ENCODE peak calls at places on chromosomes 7 and 10, in eight cellular contexts. One of them, this sample, is unnamed.

GRCh38 chr7:23204241-23204640 is 22.4 kb downstream of the NUP42 start:
- DNase-seq in GM04503: no peak
- DNase-seq in endothelial cell: no peak
- DNase-seq in stimulated activated CD8-positive, alpha-beta memory T cell treated with anti-CD3 and anti-CD28 coated beads, Interleukin-2, amount 100 ng/mL, for 48 hours: no peak
- DNase-seq in iPS-NIHi11: no peak
- DNase-seq in substantia nigra: no peak
- DNase-seq in ACHN: no peak
- DNase-seq in fibroblast of lung: no peak
- DNase-seq in this sample: no peak

GRCh38 chr10:52566471-52567246 is 205.9 kb downstream of the MBL2 start:
- DNase-seq in stimulated activated CD8-positive, alpha-beta memory T cell treated with anti-CD3 and anti-CD28 coated beads, Interleukin-2, amount 100 ng/mL, for 48 hours: no peak
- DNase-seq in iPS-NIHi11: peak
- DNase-seq in substantia nigra: no peak
- DNase-seq in fibroblast of lung: peak
- DNase-seq in ACHN: peak
- DNase-seq in GM04503: peak
- DNase-seq in endothelial cell: peak
- DNase-seq in this sample: no peak

GRCh38 chr7:140342732-140343514 is 55.4 kb downstream of the SLC37A3 start:
- DNase-seq in GM04503: no peak
- DNase-seq in fibroblast of lung: peak
- DNase-seq in stimulated activated CD8-positive, alpha-beta memory T cell treated with anti-CD3 and anti-CD28 coated beads, Interleukin-2, amount 100 ng/mL, for 48 hours: no peak
- DNase-seq in ACHN: peak
- DNase-seq in substantia nigra: no peak
- DNase-seq in endothelial cell: peak
- DNase-seq in iPS-NIHi11: peak
- DNase-seq in this sample: peak

GRCh38 chr10:49309691-49310371 is 10.9 kb downstream of the C10orf71 start:
- DNase-seq in stimulated activated CD8-positive, alpha-beta memory T cell treated with anti-CD3 and anti-CD28 coated beads, Interleukin-2, amount 100 ng/mL, for 48 hours: peak
- DNase-seq in GM04503: no peak
- DNase-seq in substantia nigra: no peak
- DNase-seq in fibroblast of lung: no peak
- DNase-seq in endothelial cell: no peak
- DNase-seq in iPS-NIHi11: no peak
- DNase-seq in ACHN: no peak
- DNase-seq in this sample: no peak

GRCh38 chr10:21173964-21174669 is 277.0 kb upstream of the NEBL start:
- DNase-seq in ACHN: peak
- DNase-seq in substantia nigra: peak
- DNase-seq in endothelial cell: peak
- DNase-seq in stimulated activated CD8-positive, alpha-beta memory T cell treated with anti-CD3 and anti-CD28 coated beads, Interleukin-2, amount 100 ng/mL, for 48 hours: peak
- DNase-seq in fibroblast of lung: peak
- DNase-seq in iPS-NIHi11: peak
- DNase-seq in GM04503: no peak
- DNase-seq in this sample: peak

GRCh38 chr7:17369686-17370426 is 71.4 kb downstream of the AHR start:
- DNase-seq in endothelial cell: no peak
- DNase-seq in fibroblast of lung: peak
- DNase-seq in GM04503: peak
- DNase-seq in ACHN: peak
- DNase-seq in substantia nigra: no peak
- DNase-seq in stimulated activated CD8-positive, alpha-beta memory T cell treated with anti-CD3 and anti-CD28 coated beads, Interleukin-2, amount 100 ng/mL, for 48 hours: no peak
- DNase-seq in iPS-NIHi11: no peak
- DNase-seq in this sample: no peak

GRCh38 chr7:43905954-43906326 is 456 bp downstream of the URGCP start:
- DNase-seq in ACHN: peak
- DNase-seq in endothelial cell: peak
- DNase-seq in GM04503: no peak
- DNase-seq in substantia nigra: peak
- DNase-seq in fibroblast of lung: peak
- DNase-seq in iPS-NIHi11: peak
- DNase-seq in stimulated activated CD8-positive, alpha-beta memory T cell treated with anti-CD3 and anti-CD28 coated beads, Interleukin-2, amount 100 ng/mL, for 48 hours: peak
- DNase-seq in this sample: no peak

GRCh38 chr7:9082203-9082602 is 648.8 kb downstream of the NXPH1 start:
- DNase-seq in GM04503: no peak
- DNase-seq in endothelial cell: no peak
- DNase-seq in ACHN: no peak
- DNase-seq in iPS-NIHi11: no peak
- DNase-seq in stimulated activated CD8-positive, alpha-beta memory T cell treated with anti-CD3 and anti-CD28 coated beads, Interleukin-2, amount 100 ng/mL, for 48 hours: no peak
- DNase-seq in fibroblast of lung: no peak
- DNase-seq in substantia nigra: no peak
- DNase-seq in this sample: no peak

GRCh38 chr7:130419652-130420051 is 21.2 kb downstream of the CEP41 start:
- DNase-seq in fibroblast of lung: peak
- DNase-seq in stimulated activated CD8-positive, alpha-beta memory T cell treated with anti-CD3 and anti-CD28 coated beads, Interleukin-2, amount 100 ng/mL, for 48 hours: no peak
- DNase-seq in endothelial cell: no peak
- DNase-seq in iPS-NIHi11: no peak
- DNase-seq in ACHN: no peak
- DNase-seq in GM04503: no peak
- DNase-seq in substantia nigra: no peak
- DNase-seq in this sample: no peak

GRCh38 chr7:23426876-23427275 is 43.4 kb downstream of the IGF2BP3 start:
- DNase-seq in endothelial cell: no peak
- DNase-seq in iPS-NIHi11: no peak
- DNase-seq in fibroblast of lung: peak
- DNase-seq in ACHN: no peak
- DNase-seq in GM04503: no peak
- DNase-seq in substantia nigra: no peak
- DNase-seq in stimulated activated CD8-positive, alpha-beta memory T cell treated with anti-CD3 and anti-CD28 coated beads, Interleukin-2, amount 100 ng/mL, for 48 hours: no peak
- DNase-seq in this sample: no peak

GRCh38 chr10:62112963-62113362 is 155.7 kb downstream of the RTKN2 start:
- DNase-seq in substantia nigra: no peak
- DNase-seq in stimulated activated CD8-positive, alpha-beta memory T cell treated with anti-CD3 and anti-CD28 coated beads, Interleukin-2, amount 100 ng/mL, for 48 hours: no peak
- DNase-seq in endothelial cell: no peak
- DNase-seq in ACHN: no peak
- DNase-seq in GM04503: no peak
- DNase-seq in fibroblast of lung: no peak
- DNase-seq in iPS-NIHi11: no peak
- DNase-seq in this sample: no peak

GRCh38 chr10:7512487-7512886 is 101.7 kb upstream of the SFMBT2 start:
- DNase-seq in fibroblast of lung: no peak
- DNase-seq in GM04503: no peak
- DNase-seq in endothelial cell: no peak
- DNase-seq in substantia nigra: no peak
- DNase-seq in stimulated activated CD8-positive, alpha-beta memory T cell treated with anti-CD3 and anti-CD28 coated beads, Interleukin-2, amount 100 ng/mL, for 48 hours: no peak
- DNase-seq in ACHN: no peak
- DNase-seq in iPS-NIHi11: no peak
- DNase-seq in this sample: no peak

GRCh38 chr7:134452419-134452827 is 6.5 kb downstream of the AKR1B1 start:
- DNase-seq in stimulated activated CD8-positive, alpha-beta memory T cell treated with anti-CD3 and anti-CD28 coated beads, Interleukin-2, amount 100 ng/mL, for 48 hours: no peak
- DNase-seq in fibroblast of lung: no peak
- DNase-seq in ACHN: no peak
- DNase-seq in endothelial cell: no peak
- DNase-seq in GM04503: no peak
- DNase-seq in iPS-NIHi11: no peak
- DNase-seq in substantia nigra: no peak
- DNase-seq in this sample: no peak

GRCh38 chr10:44316187-44316921 is 68.5 kb downstream of the CXCL12 start:
- DNase-seq in GM04503: no peak
- DNase-seq in fibroblast of lung: no peak
- DNase-seq in endothelial cell: no peak
- DNase-seq in stimulated activated CD8-positive, alpha-beta memory T cell treated with anti-CD3 and anti-CD28 coated beads, Interleukin-2, amount 100 ng/mL, for 48 hours: no peak
- DNase-seq in ACHN: no peak
- DNase-seq in iPS-NIHi11: peak
- DNase-seq in substantia nigra: no peak
- DNase-seq in this sample: no peak

GRCh38 chr10:68261132-68261856 is 29.4 kb upstream of the ATOH7 start:
- DNase-seq in endothelial cell: no peak
- DNase-seq in iPS-NIHi11: no peak
- DNase-seq in stimulated activated CD8-positive, alpha-beta memory T cell treated with anti-CD3 and anti-CD28 coated beads, Interleukin-2, amount 100 ng/mL, for 48 hours: no peak
- DNase-seq in ACHN: no peak
- DNase-seq in fibroblast of lung: no peak
- DNase-seq in GM04503: no peak
- DNase-seq in substantia nigra: peak
- DNase-seq in this sample: peak

GRCh38 chr7:10981317-10981716 is 7.6 kb downstream of the PHF14 start:
- DNase-seq in iPS-NIHi11: no peak
- DNase-seq in substantia nigra: no peak
- DNase-seq in endothelial cell: no peak
- DNase-seq in GM04503: no peak
- DNase-seq in ACHN: no peak
- DNase-seq in fibroblast of lung: no peak
- DNase-seq in stimulated activated CD8-positive, alpha-beta memory T cell treated with anti-CD3 and anti-CD28 coated beads, Interleukin-2, amount 100 ng/mL, for 48 hours: no peak
- DNase-seq in this sample: no peak

GRCh38 chr7:96080021-96080420 is 241.9 kb downstream of the SLC25A13 start:
- DNase-seq in substantia nigra: no peak
- DNase-seq in ACHN: no peak
- DNase-seq in iPS-NIHi11: no peak
- DNase-seq in stimulated activated CD8-positive, alpha-beta memory T cell treated with anti-CD3 and anti-CD28 coated beads, Interleukin-2, amount 100 ng/mL, for 48 hours: no peak
- DNase-seq in fibroblast of lung: no peak
- DNase-seq in endothelial cell: no peak
- DNase-seq in GM04503: no peak
- DNase-seq in this sample: no peak

GRCh38 chr7:17234398-17235021 is 63.9 kb upstream of the AHR start:
- DNase-seq in endothelial cell: no peak
- DNase-seq in fibroblast of lung: peak
- DNase-seq in substantia nigra: no peak
- DNase-seq in iPS-NIHi11: no peak
- DNase-seq in stimulated activated CD8-positive, alpha-beta memory T cell treated with anti-CD3 and anti-CD28 coated beads, Interleukin-2, amount 100 ng/mL, for 48 hours: peak
- DNase-seq in ACHN: peak
- DNase-seq in GM04503: peak
- DNase-seq in this sample: peak

GRCh38 chr10:101617102-101617823 is 29.1 kb downstream of the DPCD start:
- DNase-seq in substantia nigra: no peak
- DNase-seq in stimulated activated CD8-positive, alpha-beta memory T cell treated with anti-CD3 and anti-CD28 coated beads, Interleukin-2, amount 100 ng/mL, for 48 hours: no peak
- DNase-seq in endothelial cell: no peak
- DNase-seq in ACHN: peak
- DNase-seq in GM04503: no peak
- DNase-seq in iPS-NIHi11: peak
- DNase-seq in fibroblast of lung: no peak
- DNase-seq in this sample: no peak

GRCh38 chr7:36533717-36534116 is 144.1 kb downstream of the ANLN start:
- DNase-seq in ACHN: no peak
- DNase-seq in fibroblast of lung: no peak
- DNase-seq in iPS-NIHi11: no peak
- DNase-seq in stimulated activated CD8-positive, alpha-beta memory T cell treated with anti-CD3 and anti-CD28 coated beads, Interleukin-2, amount 100 ng/mL, for 48 hours: no peak
- DNase-seq in endothelial cell: no peak
- DNase-seq in substantia nigra: no peak
- DNase-seq in GM04503: no peak
- DNase-seq in this sample: no peak

GRCh38 chr7:122965306-122965705 is 30.2 kb downstream of the TAS2R16 start:
- DNase-seq in fibroblast of lung: no peak
- DNase-seq in iPS-NIHi11: no peak
- DNase-seq in ACHN: no peak
- DNase-seq in substantia nigra: no peak
- DNase-seq in stimulated activated CD8-positive, alpha-beta memory T cell treated with anti-CD3 and anti-CD28 coated beads, Interleukin-2, amount 100 ng/mL, for 48 hours: no peak
- DNase-seq in GM04503: no peak
- DNase-seq in endothelial cell: no peak
- DNase-seq in this sample: no peak

GRCh38 chr7:46933596-46933995 is 648.3 kb downstream of the TNS3 start:
- DNase-seq in ACHN: no peak
- DNase-seq in endothelial cell: no peak
- DNase-seq in substantia nigra: no peak
- DNase-seq in iPS-NIHi11: no peak
- DNase-seq in stimulated activated CD8-positive, alpha-beta memory T cell treated with anti-CD3 and anti-CD28 coated beads, Interleukin-2, amount 100 ng/mL, for 48 hours: no peak
- DNase-seq in fibroblast of lung: peak
- DNase-seq in GM04503: peak
- DNase-seq in this sample: no peak

GRCh38 chr10:45422207-45422606 is 48.2 kb downstream of the ALOX5 start:
- DNase-seq in GM04503: no peak
- DNase-seq in substantia nigra: no peak
- DNase-seq in iPS-NIHi11: no peak
- DNase-seq in endothelial cell: no peak
- DNase-seq in fibroblast of lung: no peak
- DNase-seq in stimulated activated CD8-positive, alpha-beta memory T cell treated with anti-CD3 and anti-CD28 coated beads, Interleukin-2, amount 100 ng/mL, for 48 hours: no peak
- DNase-seq in ACHN: no peak
- DNase-seq in this sample: no peak

GRCh38 chr10:5633166-5633565 is 33.2 kb downstream of the ASB13 start:
- DNase-seq in GM04503: no peak
- DNase-seq in iPS-NIHi11: no peak
- DNase-seq in stimulated activated CD8-positive, alpha-beta memory T cell treated with anti-CD3 and anti-CD28 coated beads, Interleukin-2, amount 100 ng/mL, for 48 hours: no peak
- DNase-seq in substantia nigra: no peak
- DNase-seq in ACHN: no peak
- DNase-seq in fibroblast of lung: peak
- DNase-seq in endothelial cell: no peak
- DNase-seq in this sample: no peak

GRCh38 chr7:2383543-2384274 is 19.7 kb upstream of the CHST12 start:
- DNase-seq in fibroblast of lung: no peak
- DNase-seq in GM04503: no peak
- DNase-seq in ACHN: no peak
- DNase-seq in substantia nigra: no peak
- DNase-seq in stimulated activated CD8-positive, alpha-beta memory T cell treated with anti-CD3 and anti-CD28 coated beads, Interleukin-2, amount 100 ng/mL, for 48 hours: no peak
- DNase-seq in endothelial cell: no peak
- DNase-seq in iPS-NIHi11: no peak
- DNase-seq in this sample: no peak

GRCh38 chr7:155992538-155992937 is 180.3 kb upstream of the SHH start:
- DNase-seq in endothelial cell: no peak
- DNase-seq in GM04503: no peak
- DNase-seq in stimulated activated CD8-positive, alpha-beta memory T cell treated with anti-CD3 and anti-CD28 coated beads, Interleukin-2, amount 100 ng/mL, for 48 hours: no peak
- DNase-seq in substantia nigra: no peak
- DNase-seq in fibroblast of lung: no peak
- DNase-seq in iPS-NIHi11: no peak
- DNase-seq in ACHN: no peak
- DNase-seq in this sample: no peak

GRCh38 chr10:78964952-78965633 is 103.7 kb upstream of the ZMIZ1 start:
- DNase-seq in GM04503: no peak
- DNase-seq in ACHN: peak
- DNase-seq in endothelial cell: peak
- DNase-seq in fibroblast of lung: peak
- DNase-seq in substantia nigra: peak
- DNase-seq in iPS-NIHi11: peak
- DNase-seq in stimulated activated CD8-positive, alpha-beta memory T cell treated with anti-CD3 and anti-CD28 coated beads, Interleukin-2, amount 100 ng/mL, for 48 hours: no peak
- DNase-seq in this sample: peak

GRCh38 chr7:157389951-157390730 is 53.3 kb downstream of the DNAJB6 start:
- DNase-seq in stimulated activated CD8-positive, alpha-beta memory T cell treated with anti-CD3 and anti-CD28 coated beads, Interleukin-2, amount 100 ng/mL, for 48 hours: no peak
- DNase-seq in fibroblast of lung: peak
- DNase-seq in endothelial cell: no peak
- DNase-seq in substantia nigra: no peak
- DNase-seq in ACHN: no peak
- DNase-seq in GM04503: peak
- DNase-seq in iPS-NIHi11: no peak
- DNase-seq in this sample: no peak

GRCh38 chr10:35707642-35708425 is 65.7 kb upstream of the FZD8 start:
- DNase-seq in substantia nigra: no peak
- DNase-seq in GM04503: no peak
- DNase-seq in fibroblast of lung: no peak
- DNase-seq in ACHN: no peak
- DNase-seq in iPS-NIHi11: no peak
- DNase-seq in stimulated activated CD8-positive, alpha-beta memory T cell treated with anti-CD3 and anti-CD28 coated beads, Interleukin-2, amount 100 ng/mL, for 48 hours: no peak
- DNase-seq in endothelial cell: no peak
- DNase-seq in this sample: no peak

GRCh38 chr7:51079494-51079893 is 237.1 kb downstream of the COBL start:
- DNase-seq in iPS-NIHi11: no peak
- DNase-seq in endothelial cell: no peak
- DNase-seq in substantia nigra: no peak
- DNase-seq in fibroblast of lung: no peak
- DNase-seq in stimulated activated CD8-positive, alpha-beta memory T cell treated with anti-CD3 and anti-CD28 coated beads, Interleukin-2, amount 100 ng/mL, for 48 hours: no peak
- DNase-seq in ACHN: no peak
- DNase-seq in GM04503: no peak
- DNase-seq in this sample: no peak

GRCh38 chr7:86914468-86915054 is 144.9 kb downstream of the ELAPOR2 start:
- DNase-seq in iPS-NIHi11: no peak
- DNase-seq in fibroblast of lung: peak
- DNase-seq in substantia nigra: no peak
- DNase-seq in ACHN: peak
- DNase-seq in stimulated activated CD8-positive, alpha-beta memory T cell treated with anti-CD3 and anti-CD28 coated beads, Interleukin-2, amount 100 ng/mL, for 48 hours: no peak
- DNase-seq in GM04503: no peak
- DNase-seq in endothelial cell: no peak
- DNase-seq in this sample: no peak

This sample was measured in nucleus accumbens.